ENCODE peak calls at places on chromosomes 6 and 20, in nine cellular contexts. O is heart left ventricle, V is GM20000, K is NCI-H524, F is Karpas-422, X is psoas muscle, Z is omental fat pad, G is A673, Y is HS-5. L is an unnamed sample.

GRCh38 chr6:169723991-169724553 is at the start of gene PHF10:
- DNase-seq in O (peak), V (peak), K (peak), F (peak), X (peak), Z (no peak), G (peak), Y (no peak), L (peak)

GRCh38 chr20:61835301-61835700 is 230.4 kb downstream of the TAF4 start:
- DNase-seq in O (peak), V (no peak), K (no peak), F (no peak), X (no peak), Z (no peak), G (no peak), Y (peak), L (no peak)

GRCh38 chr6:118890997-118891790 is 2.8 kb upstream of the ASF1A start:
- DNase-seq in O (no peak), V (no peak), K (no peak), F (peak), X (no peak), Z (no peak), G (no peak), Y (no peak), L (no peak)

GRCh38 chr6:11622156-11622555 is 84.6 kb downstream of the TMEM170B start:
- DNase-seq in O (no peak), V (no peak), K (no peak), F (no peak), X (no peak), Z (no peak), G (no peak), Y (no peak), L (no peak)

GRCh38 chr6:391559-392440 is at the start of gene IRF4:
- DNase-seq in O (no peak), V (peak), K (peak), F (no peak), X (no peak), Z (no peak), G (no peak), Y (no peak), L (peak)

GRCh38 chr6:67248077-67248476 is 1387.0 kb upstream of the ADGRB3 start:
- DNase-seq in O (peak), V (no peak), K (no peak), F (no peak), X (no peak), Z (no peak), G (peak), Y (no peak), L (no peak)

GRCh38 chr20:14717124-14718004 is 380.0 kb upstream of the FLRT3 start:
- DNase-seq in O (no peak), V (peak), K (no peak), F (no peak), X (no peak), Z (no peak), G (no peak), Y (no peak), L (no peak)

GRCh38 chr6:30870546-30870945 is 13.8 kb upstream of the DDR1 start:
- DNase-seq in O (no peak), V (no peak), K (no peak), F (no peak), X (no peak), Z (no peak), G (no peak), Y (no peak), L (no peak)

GRCh38 chr6:84467296-84467695 is 239.9 kb upstream of the CEP162 start:
- DNase-seq in O (no peak), V (no peak), K (no peak), F (no peak), X (no peak), Z (no peak), G (no peak), Y (no peak), L (no peak)

GRCh38 chr20:57109151-57109953 is 157.1 kb downstream of the BMP7 start:
- DNase-seq in O (no peak), V (no peak), K (no peak), F (no peak), X (peak), Z (no peak), G (no peak), Y (no peak), L (no peak)

GRCh38 chr6:14713008-14713452 is 532.8 kb upstream of the JARID2 start:
- DNase-seq in O (peak), V (no peak), K (no peak), F (no peak), X (peak), Z (no peak), G (no peak), Y (no peak), L (no peak)

GRCh38 chr6:31715022-31715683 is at the start of gene LY6G6D:
- DNase-seq in O (no peak), V (no peak), K (no peak), F (no peak), X (no peak), Z (no peak), G (no peak), Y (no peak), L (no peak)

L was measured in stimulated activated naive CD8-positive, alpha-beta T cell treated with anti-CD3 and anti-CD28 coated beads, Interleukin-15, Interleukin-2, amounts not matched to agents 100 U/mL and 50 U/mL, for 24 hours.